ENCODE peak calls at places on chromosome 21, in seven cellular contexts. U, N, M, G, D, O and A are unnamed samples.

GRCh38 chr21:44710756-44711326 is 531 bp downstream of the TSPEAR start:
- DNase-seq in U (no peak), N (no peak), D (no peak), M (no peak), O (no peak), G (no peak), A (no peak)

GRCh38 chr21:41160036-41160435 is 7.9 kb upstream of the BACE2 start:
- DNase-seq in G (no peak), D (no peak), N (no peak), U (no peak), O (no peak), M (no peak), A (no peak)

GRCh38 chr21:45504021-45504515 is 38.2 kb downstream of the SLC19A1 start:
- DNase-seq in M (no peak), N (no peak), G (no peak), U (no peak), D (no peak), O (no peak), A (no peak)

GRCh38 chr21:45363921-45364463 is 41.0 kb upstream of the COL18A1 start:
- DNase-seq in U (no peak), O (peak), M (no peak), D (peak), N (no peak), G (no peak), A (peak)

GRCh38 chr21:46126321-46127238 is 28.7 kb downstream of the COL6A2 start:
- DNase-seq in G (no peak), U (no peak), O (no peak), M (no peak), N (no peak), D (no peak), A (no peak)

GRCh38 chr21:43934716-43935705 is 70.0 kb downstream of the AGPAT3 start:
- DNase-seq in N (no peak), G (no peak), U (no peak), D (no peak), O (no peak), M (no peak), A (no peak)

GRCh38 chr21:19022978-19023377 is 619.4 kb upstream of the TMPRSS15 start:
- DNase-seq in O (no peak), N (no peak), G (no peak), U (no peak), M (no peak), D (no peak), A (no peak)

GRCh38 chr21:14981246-14981645 is 83.6 kb downstream of the NRIP1 start:
- DNase-seq in M (no peak), O (no peak), D (no peak), G (no peak), N (no peak), U (no peak), A (no peak)

GRCh38 chr21:45528981-45529784 is 13.1 kb downstream of the SLC19A1 start:
- DNase-seq in N (no peak), O (no peak), G (no peak), D (no peak), U (no peak), M (no peak), A (no peak)

GRCh38 chr21:46214478-46215340 is 13.9 kb downstream of the LSS start:
- DNase-seq in M (no peak), U (no peak), G (no peak), N (no peak), D (no peak), O (no peak), A (no peak)

GRCh38 chr21:37075214-37075770 is 2.2 kb downstream of the TTC3 start:
- DNase-seq in M (no peak), U (no peak), N (no peak), O (no peak), G (no peak), D (no peak), A (no peak)

GRCh38 chr21:15210235-15210678 is 145.5 kb upstream of the NRIP1 start:
- DNase-seq in G (no peak), D (no peak), N (no peak), M (no peak), O (peak), U (no peak), A (no peak)

GRCh38 chr21:42548687-42549406 is 35.2 kb downstream of the SLC37A1 start:
- DNase-seq in G (no peak), O (no peak), M (no peak), U (no peak), N (no peak), D (no peak), A (no peak)

GRCh38 chr21:45551316-45551715 is 9.1 kb upstream of the SLC19A1 start:
- DNase-seq in N (no peak), U (peak), M (no peak), D (peak), O (peak), G (no peak), A (peak)